ENCODE peak calls at places on chromosomes 5 and 9, in six cellular contexts. W is AG09319, M is HFFc6, H is AG04450, A is nephron progenitor cell, T is cerebellum. Q is an unnamed sample.

GRCh38 chr5:143771229-143772001 is 40.5 kb upstream of the HMHB1 start:
- DNase-seq in H (peak; percentile 38), M (no peak), W (no peak), T (no peak), A (no peak), Q (no peak)

GRCh38 chr5:14971864-14972263 is 100.3 kb upstream of the ANKH start:
- DNase-seq in A (no peak), W (no peak), H (no peak), T (no peak), M (no peak), Q (no peak)

GRCh38 chr9:14520341-14520740 is 172.9 kb downstream of the ZDHHC21 start:
- DNase-seq in W (no peak), H (no peak), T (no peak), A (no peak), M (no peak), Q (no peak)

GRCh38 chr5:50623666-50624065 is 42.8 kb upstream of the PARP8 start:
- DNase-seq in T (no peak), H (no peak), M (no peak), W (no peak), A (no peak), Q (no peak)

GRCh38 chr9:113933188-113933587 is 57.1 kb downstream of the ZNF618 start:
- DNase-seq in T (no peak), M (no peak), A (no peak), W (no peak), H (no peak), Q (no peak)

GRCh38 chr9:27599102-27599501 is 25.8 kb upstream of the C9orf72 start:
- DNase-seq in H (no peak), W (no peak), T (no peak), A (no peak), M (no peak), Q (no peak)

GRCh38 chr9:86766912-86767311 is 180.4 kb downstream of the GAS1 start:
- DNase-seq in W (peak; percentile 52), M (peak; percentile 73), H (peak; percentile 27), T (no peak), A (no peak), Q (peak; percentile 90)

GRCh38 chr9:27888661-27889295 is 315.5 kb upstream of the C9orf72 start:
- DNase-seq in M (no peak), W (no peak), A (peak; percentile 24), H (no peak), T (no peak), Q (no peak)

GRCh38 chr5:13993926-13994325 is 49.4 kb upstream of the DNAH5 start:
- DNase-seq in A (no peak), T (no peak), W (no peak), H (no peak), M (no peak), Q (no peak)

GRCh38 chr5:80763873-80764647 is 109.3 kb upstream of the DHFR start:
- DNase-seq in W (no peak), A (no peak), M (no peak), T (no peak), H (no peak), Q (no peak)

GRCh38 chr5:169050146-169050571 is 250.8 kb downstream of the SLIT3 start:
- DNase-seq in M (peak; percentile 28), W (no peak), T (no peak), H (no peak), A (no peak), Q (no peak)

GRCh38 chr9:123049589-123050222 is 16.2 kb downstream of the GPR21 start:
- DNase-seq in H (no peak), M (peak; percentile 36), W (no peak), T (peak; percentile 75), A (no peak), Q (peak; percentile 73)

Q was measured in HCEC 1CT.